ENCODE peak calls at places on chromosome 18, in six cellular contexts. Q is neural progenitor cell, W is upper lobe of left lung, J is colonic mucosa, L is small intestine, G is H1. E is an unnamed sample. For H3K36me3, the result is how much of the 10 kb centered on the place peaks cover.

GRCh38 chr18:13452448-13452811 is 233.9 kb downstream of the LDLRAD4 start:
- DNase-seq in J (no peak), W (no peak), Q (peak), G (no peak), L (no peak), E (no peak)

GRCh38 chr18:56068701-56069100 is 480.7 kb upstream of the TCF4 start:
- DNase-seq in J (no peak), Q (no peak), G (no peak), W (no peak), L (no peak), E (no peak)

GRCh38 chr18:23158058-23158457 is 22.8 kb downstream of the CABLES1 start:
- DNase-seq in L (no peak), J (no peak), G (no peak), Q (no peak), W (no peak), E (no peak)

GRCh38 chr18:29653816-29654215 is 1388.7 kb downstream of the DSC3 start:
- DNase-seq in L (no peak), Q (no peak), J (no peak), G (no peak), W (no peak), E (no peak)

GRCh38 chr18:46899274-46899948 is 17.9 kb downstream of the PIAS2 start:
- DNase-seq in W (no peak), G (peak), L (no peak), J (no peak), Q (peak), E (no peak)

GRCh38 chr18:59988098-59988706 is 88.4 kb downstream of the PMAIP1 start:
- DNase-seq in G (no peak), J (peak), Q (peak), W (no peak), L (peak), E (peak)

GRCh38 chr18:48897531-48897930 is 53.2 kb downstream of the SMAD7 start:
- DNase-seq in J (no peak), G (no peak), L (no peak), Q (no peak), W (no peak), E (no peak)

GRCh38 chr18:42860011-42860410 is 255.5 kb downstream of the RIT2 start:
- DNase-seq in G (no peak), Q (no peak), W (no peak), J (no peak), L (no peak), E (no peak)

GRCh38 chr18:58247363-58247834 is 203.4 kb downstream of the NEDD4L start:
- DNase-seq in J (no peak), L (no peak), G (no peak), W (peak), Q (peak), E (no peak)

GRCh38 chr18:5756823-5757222 is 138.5 kb downstream of the TMEM200C start:
- DNase-seq in L (no peak), J (no peak), G (no peak), Q (no peak), W (no peak), E (no peak)

GRCh38 chr18:56200381-56200831 is 438.0 kb downstream of the TXNL1 start:
- DNase-seq in L (no peak), J (no peak), W (no peak), Q (no peak), G (no peak), E (no peak)

GRCh38 chr18:62288669-62289016 is 36.5 kb upstream of the TNFRSF11A start:
- DNase-seq in G (no peak), L (no peak), Q (no peak), W (no peak), J (no peak), E (no peak)

GRCh38 chr18:49890041-49890440 is 76.7 kb upstream of the ACAA2 start:
- DNase-seq in G (no peak), J (no peak), W (no peak), Q (no peak), L (no peak), E (no peak)

GRCh38 chr18:72672364-72673151 is 128.4 kb upstream of the CBLN2 start:
- DNase-seq in Q (peak), J (no peak), W (no peak), L (peak), G (no peak), E (no peak)

GRCh38 chr18:69564602-69565001 is 163.9 kb downstream of the DOK6 start:
- DNase-seq in L (no peak), J (no peak), W (no peak), Q (no peak), G (no peak), E (no peak)
- H3K36me3 ChIP-seq in L (under half), J (under half), W (under half), Q (under half), G (under half), E (under half)

DNA sequence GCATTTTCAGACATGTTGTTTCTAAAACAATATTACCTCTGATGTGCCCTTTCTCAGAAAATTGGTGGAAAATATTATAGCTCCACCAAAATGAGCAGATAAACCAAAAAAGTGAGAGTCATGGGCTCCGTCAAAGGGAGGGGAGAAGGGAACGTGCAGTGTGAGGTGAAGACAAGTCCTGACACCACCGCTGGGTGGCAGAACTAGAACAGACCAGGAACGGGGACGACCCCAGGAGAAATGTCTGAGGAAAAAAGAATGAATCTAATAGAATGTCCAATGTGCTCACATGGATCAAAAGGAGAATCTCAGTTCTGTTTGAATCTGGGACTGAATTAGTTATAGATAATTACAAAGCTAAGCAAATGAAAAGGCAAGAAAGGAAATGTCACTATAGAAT is 22.6 kb upstream of the BCL2 start:
- DNase-seq in Q (peak), W (no peak), L (no peak), J (no peak), G (no peak), E (no peak)
- H3K36me3 ChIP-seq in Q (under half), W (under half), L (under half), J (under half), G (under half), E (under half)

GRCh38 chr18:44896817-44897216 is 216.1 kb downstream of the SETBP1 start:
- DNase-seq in Q (no peak), G (no peak), W (no peak), L (peak), J (no peak), E (no peak)

GRCh38 chr18:44899832-44900231 is 219.1 kb downstream of the SETBP1 start:
- DNase-seq in W (no peak), G (no peak), J (no peak), L (no peak), Q (no peak), E (no peak)

GRCh38 chr18:44897445-44898215 is 216.9 kb downstream of the SETBP1 start:
- DNase-seq in Q (no peak), J (no peak), W (no peak), L (no peak), G (no peak), E (no peak)

GRCh38 chr18:44900627-44901026 is 219.9 kb downstream of the SETBP1 start:
- DNase-seq in G (no peak), W (no peak), Q (no peak), L (no peak), J (no peak), E (no peak)

GRCh38 chr18:44898536-44898935 is 217.8 kb downstream of the SETBP1 start:
- DNase-seq in Q (peak), L (no peak), J (no peak), W (no peak), G (no peak), E (no peak)
- H3K36me3 ChIP-seq in Q (under half), L (under half), J (under half), W (under half), G (under half), E (under half)

GRCh38 chr18:12324991-12325725 is 17.1 kb downstream of the TUBB6 start:
- DNase-seq in L (no peak), G (no peak), W (peak), Q (no peak), J (no peak), E (no peak)

GRCh38 chr18:12328179-12328823 is 20.3 kb downstream of the TUBB6 start:
- DNase-seq in W (no peak), G (no peak), L (no peak), Q (no peak), J (no peak), E (no peak)

GRCh38 chr18:12326711-12327460 is 18.8 kb downstream of the TUBB6 start:
- DNase-seq in L (no peak), G (no peak), W (no peak), Q (no peak), J (no peak), E (no peak)

GRCh38 chr18:12327510-12328178 is 19.6 kb downstream of the TUBB6 start:
- DNase-seq in Q (peak), L (peak), W (no peak), J (peak), G (peak), E (peak)

DNA sequence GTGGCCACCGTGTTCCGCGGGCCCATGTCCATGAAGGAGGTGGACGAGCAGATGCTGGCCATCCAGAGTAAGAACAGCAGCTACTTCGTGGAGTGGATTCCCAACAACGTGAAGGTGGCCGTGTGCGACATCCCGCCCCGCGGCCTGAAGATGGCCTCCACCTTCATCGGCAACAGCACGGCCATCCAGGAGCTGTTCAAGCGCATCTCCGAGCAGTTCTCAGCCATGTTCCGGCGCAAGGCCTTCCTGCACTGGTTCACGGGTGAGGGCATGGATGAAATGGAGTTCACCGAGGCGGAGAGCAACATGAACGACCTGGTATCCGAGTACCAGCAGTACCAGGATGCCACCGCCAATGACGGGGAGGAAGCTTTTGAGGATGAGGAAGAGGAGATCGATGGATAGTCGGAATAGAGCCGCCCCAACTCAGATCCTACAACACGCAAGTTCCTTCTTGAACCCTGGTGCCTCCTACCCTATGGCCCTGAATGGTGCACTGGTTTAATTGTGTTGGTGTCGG is 17.7 kb downstream of the TUBB6 start:
- DNase-seq in W (no peak), J (no peak), G (no peak), Q (no peak), L (no peak), E (no peak)
- H3K36me3 ChIP-seq in W (under half), J (under half), G (under half), Q (under half), L (under half), E (under half)

DNA sequence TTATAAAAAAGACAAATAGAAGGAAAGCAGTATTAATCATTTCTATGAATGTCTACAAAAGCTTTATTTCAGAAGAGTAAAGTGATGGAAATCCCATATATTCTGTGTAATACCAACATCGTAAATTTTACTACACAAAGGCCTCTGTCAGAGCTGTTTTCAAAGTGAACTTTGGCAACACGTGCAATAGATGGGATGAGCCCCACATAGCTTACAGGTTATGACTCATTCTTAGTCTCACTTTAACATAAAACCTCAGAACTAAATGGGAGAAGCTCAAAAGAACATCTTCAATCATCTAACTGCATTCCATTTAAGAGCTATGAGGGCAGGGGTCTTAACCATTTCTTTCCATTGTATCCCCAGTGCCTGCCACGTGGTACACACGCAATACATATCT is 11.5 kb downstream of the VPS4B start:
- DNase-seq in G (no peak), J (peak), Q (no peak), W (no peak), L (peak), E (no peak)
- H3K36me3 ChIP-seq in G (under half), J (under half), Q (under half), W (under half), L (under half), E (half or more)

GRCh38 chr18:79343567-79344207 is 52.0 kb upstream of the NFATC1 start:
- DNase-seq in L (peak), W (no peak), G (no peak), J (peak), Q (no peak), E (no peak)
- H3K36me3 ChIP-seq in L (under half), W (under half), G (under half), J (under half), Q (under half), E (half or more)

DNA sequence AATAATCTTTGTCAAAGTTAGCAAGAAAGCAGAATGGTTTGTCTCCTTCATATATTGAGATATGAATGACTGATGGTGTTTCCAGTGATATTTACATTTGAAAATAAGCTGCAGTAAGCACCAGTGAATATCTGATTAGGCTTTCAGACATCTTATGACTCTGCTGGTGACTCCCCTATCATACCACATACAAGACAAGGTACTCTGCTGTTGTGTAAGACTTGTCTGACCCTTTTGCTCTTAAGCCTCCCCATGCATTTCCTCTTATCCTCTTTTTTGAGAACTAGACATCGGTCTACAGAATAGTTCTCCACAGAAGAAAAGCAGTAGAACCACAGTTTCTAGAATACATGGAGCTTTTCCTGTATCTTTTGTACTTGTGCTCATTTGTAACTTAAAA is 9.3 kb downstream of the POLI start:
- DNase-seq in G (no peak), Q (no peak), W (no peak), L (no peak), J (no peak), E (no peak)
- H3K36me3 ChIP-seq in G (under half), Q (under half), W (under half), L (under half), J (under half), E (under half)

GRCh38 chr18:9483526-9483925 is 8.2 kb downstream of the RALBP1 start:
- DNase-seq in W (no peak), G (no peak), L (no peak), Q (no peak), J (no peak), E (no peak)
- H3K36me3 ChIP-seq in W (under half), G (under half), L (under half), Q (under half), J (under half), E (under half)

E was measured in effector memory CD4-positive, alpha-beta T cell.